ENCODE peak calls at places on chromosomes 11 and 22, in six cellular contexts. One of them, this sample, is unnamed.

GRCh38 chr11:1171985-1172728 is 14.4 kb downstream of the MUC5AC start:
- DNase-seq in A172: no peak
- DNase-seq in ELR: no peak
- DNase-seq in naive thymus-derived CD4-positive, alpha-beta T cell: no peak
- DNase-seq in ureter: no peak
- DNase-seq in nucleus accumbens: no peak
- DNase-seq in this sample: no peak

GRCh38 chr11:128422576-128423370 is 164.6 kb downstream of the ETS1 start:
- DNase-seq in ELR: no peak
- DNase-seq in naive thymus-derived CD4-positive, alpha-beta T cell: peak
- DNase-seq in A172: no peak
- DNase-seq in nucleus accumbens: no peak
- DNase-seq in ureter: no peak
- DNase-seq in this sample: peak

GRCh38 chr11:99015634-99016454 is 4.9 kb upstream of the CNTN5 start:
- DNase-seq in nucleus accumbens: no peak
- DNase-seq in ureter: no peak
- DNase-seq in naive thymus-derived CD4-positive, alpha-beta T cell: no peak
- DNase-seq in ELR: peak
- DNase-seq in A172: peak
- DNase-seq in this sample: peak

GRCh38 chr11:17343907-17344306 is 7.7 kb upstream of the NCR3LG1 start:
- DNase-seq in ELR: peak
- DNase-seq in nucleus accumbens: no peak
- DNase-seq in ureter: no peak
- DNase-seq in A172: peak
- DNase-seq in naive thymus-derived CD4-positive, alpha-beta T cell: no peak
- DNase-seq in this sample: no peak

GRCh38 chr22:48889887-48890692 is 937.6 kb downstream of the BRD1 start:
- DNase-seq in nucleus accumbens: no peak
- DNase-seq in naive thymus-derived CD4-positive, alpha-beta T cell: no peak
- DNase-seq in ELR: no peak
- DNase-seq in A172: no peak
- DNase-seq in ureter: peak
- DNase-seq in this sample: no peak

GRCh38 chr11:1870721-1871466 is 18.0 kb downstream of the LSP1 start:
- DNase-seq in ELR: no peak
- DNase-seq in ureter: no peak
- DNase-seq in A172: no peak
- DNase-seq in nucleus accumbens: no peak
- DNase-seq in naive thymus-derived CD4-positive, alpha-beta T cell: peak
- DNase-seq in this sample: no peak

GRCh38 chr22:46665751-46666280 is 45.6 kb downstream of the GRAMD4 start:
- DNase-seq in ureter: no peak
- DNase-seq in ELR: no peak
- DNase-seq in A172: no peak
- DNase-seq in naive thymus-derived CD4-positive, alpha-beta T cell: no peak
- DNase-seq in nucleus accumbens: no peak
- DNase-seq in this sample: no peak

GRCh38 chr22:45246060-45246985 is 5.6 kb upstream of the KIAA0930 start:
- DNase-seq in ELR: peak
- DNase-seq in ureter: peak
- DNase-seq in A172: peak
- DNase-seq in naive thymus-derived CD4-positive, alpha-beta T cell: no peak
- DNase-seq in nucleus accumbens: no peak
- DNase-seq in this sample: no peak

GRCh38 chr11:123421589-123421988 is 8.5 kb upstream of the GRAMD1B start:
- DNase-seq in nucleus accumbens: no peak
- DNase-seq in A172: no peak
- DNase-seq in ureter: no peak
- DNase-seq in naive thymus-derived CD4-positive, alpha-beta T cell: no peak
- DNase-seq in ELR: no peak
- DNase-seq in this sample: no peak

GRCh38 chr22:30186535-30186934 is 60.0 kb downstream of the LIF start:
- DNase-seq in ureter: no peak
- DNase-seq in naive thymus-derived CD4-positive, alpha-beta T cell: no peak
- DNase-seq in ELR: no peak
- DNase-seq in nucleus accumbens: no peak
- DNase-seq in A172: no peak
- DNase-seq in this sample: no peak

GRCh38 chr11:105181521-105181920 is 42.0 kb upstream of the CARD18 start:
- DNase-seq in ureter: no peak
- DNase-seq in ELR: no peak
- DNase-seq in naive thymus-derived CD4-positive, alpha-beta T cell: no peak
- DNase-seq in nucleus accumbens: no peak
- DNase-seq in A172: no peak
- DNase-seq in this sample: no peak

GRCh38 chr11:120124355-120124754 is 13.6 kb downstream of the TRIM29 start:
- DNase-seq in ELR: no peak
- DNase-seq in nucleus accumbens: no peak
- DNase-seq in naive thymus-derived CD4-positive, alpha-beta T cell: no peak
- DNase-seq in A172: no peak
- DNase-seq in ureter: no peak
- DNase-seq in this sample: no peak

GRCh38 chr11:64692764-64693331 is 30.1 kb downstream of the NRXN2 start:
- DNase-seq in ureter: no peak
- DNase-seq in naive thymus-derived CD4-positive, alpha-beta T cell: no peak
- DNase-seq in nucleus accumbens: no peak
- DNase-seq in ELR: no peak
- DNase-seq in A172: no peak
- DNase-seq in this sample: no peak

GRCh38 chr11:44876194-44876723 is 74.4 kb downstream of the TP53I11 start:
- DNase-seq in nucleus accumbens: no peak
- DNase-seq in ELR: no peak
- DNase-seq in ureter: no peak
- DNase-seq in A172: no peak
- DNase-seq in naive thymus-derived CD4-positive, alpha-beta T cell: no peak
- DNase-seq in this sample: no peak

GRCh38 chr11:37544491-37544890 is 946.5 kb upstream of the RAG2 start:
- DNase-seq in A172: no peak
- DNase-seq in nucleus accumbens: no peak
- DNase-seq in ureter: no peak
- DNase-seq in ELR: no peak
- DNase-seq in naive thymus-derived CD4-positive, alpha-beta T cell: no peak
- DNase-seq in this sample: no peak

GRCh38 chr22:49321477-49322055 is 506.1 kb downstream of the BRD1 start:
- DNase-seq in ureter: peak
- DNase-seq in A172: no peak
- DNase-seq in ELR: no peak
- DNase-seq in nucleus accumbens: no peak
- DNase-seq in naive thymus-derived CD4-positive, alpha-beta T cell: no peak
- DNase-seq in this sample: no peak

GRCh38 chr11:34331736-34332135 is 26.1 kb downstream of the ABTB2 start:
- DNase-seq in A172: peak
- DNase-seq in nucleus accumbens: no peak
- DNase-seq in naive thymus-derived CD4-positive, alpha-beta T cell: no peak
- DNase-seq in ureter: no peak
- DNase-seq in ELR: peak
- DNase-seq in this sample: no peak

This sample was measured in Jurkat, Clone E6-1.